ENCODE peak calls at places on chromosomes 12 and 14, in ten cellular contexts. One of them, this sample, is unnamed.

GRCh38 chr12:113533842-113534375 is 62.2 kb upstream of the LHX5 start:
- DNase-seq in heart left ventricle: no peak
- DNase-seq in upper lobe of right lung: no peak
- DNase-seq in right lobe of liver: no peak
- DNase-seq in CD8-positive, alpha-beta memory T cell: no peak
- DNase-seq in HCT116: no peak
- DNase-seq in left lung: no peak
- DNase-seq in WERI-Rb-1: no peak
- DNase-seq in pancreas: no peak
- DNase-seq in stomach: no peak
- DNase-seq in this sample: no peak

GRCh38 chr12:11876301-11876700 is 194.4 kb upstream of the BCL2L14 start:
- DNase-seq in stomach: no peak
- DNase-seq in HCT116: no peak
- DNase-seq in WERI-Rb-1: no peak
- DNase-seq in left lung: no peak
- DNase-seq in right lobe of liver: no peak
- DNase-seq in heart left ventricle: no peak
- DNase-seq in pancreas: no peak
- DNase-seq in CD8-positive, alpha-beta memory T cell: no peak
- DNase-seq in upper lobe of right lung: no peak
- DNase-seq in this sample: no peak

GRCh38 chr12:24742378-24742777 is 206.5 kb downstream of the BCAT1 start:
- DNase-seq in WERI-Rb-1: no peak
- DNase-seq in right lobe of liver: no peak
- DNase-seq in stomach: no peak
- DNase-seq in upper lobe of right lung: no peak
- DNase-seq in pancreas: no peak
- DNase-seq in CD8-positive, alpha-beta memory T cell: no peak
- DNase-seq in heart left ventricle: peak; percentile 49
- DNase-seq in left lung: peak; percentile 64
- DNase-seq in HCT116: no peak
- DNase-seq in this sample: peak; percentile 64

GRCh38 chr12:9813821-9814798 is 13.2 kb upstream of the KLRF1 start:
- DNase-seq in pancreas: peak; percentile 86
- DNase-seq in WERI-Rb-1: peak; percentile 87
- DNase-seq in HCT116: peak; percentile 13
- DNase-seq in stomach: peak; percentile 79
- DNase-seq in CD8-positive, alpha-beta memory T cell: peak; percentile 92
- DNase-seq in upper lobe of right lung: peak; percentile 91
- DNase-seq in right lobe of liver: peak; percentile 81
- DNase-seq in left lung: peak; percentile 86
- DNase-seq in heart left ventricle: peak; percentile 69
- DNase-seq in this sample: peak; percentile 83

GRCh38 chr14:42140831-42141279 is 534.2 kb downstream of the LRFN5 start:
- DNase-seq in left lung: no peak
- DNase-seq in CD8-positive, alpha-beta memory T cell: no peak
- DNase-seq in stomach: no peak
- DNase-seq in HCT116: no peak
- DNase-seq in pancreas: no peak
- DNase-seq in WERI-Rb-1: no peak
- DNase-seq in heart left ventricle: no peak
- DNase-seq in upper lobe of right lung: no peak
- DNase-seq in right lobe of liver: no peak
- DNase-seq in this sample: no peak

GRCh38 chr12:62656576-62657362 is 190.1 kb downstream of the MON2 start:
- DNase-seq in right lobe of liver: no peak
- DNase-seq in WERI-Rb-1: no peak
- DNase-seq in stomach: no peak
- DNase-seq in HCT116: no peak
- DNase-seq in pancreas: no peak
- DNase-seq in left lung: no peak
- DNase-seq in CD8-positive, alpha-beta memory T cell: no peak
- DNase-seq in upper lobe of right lung: no peak
- DNase-seq in heart left ventricle: no peak
- DNase-seq in this sample: no peak

GRCh38 chr12:115569694-115570093 is 707.8 kb downstream of the MED13L start:
- DNase-seq in CD8-positive, alpha-beta memory T cell: no peak
- DNase-seq in right lobe of liver: no peak
- DNase-seq in stomach: no peak
- DNase-seq in heart left ventricle: no peak
- DNase-seq in left lung: no peak
- DNase-seq in pancreas: no peak
- DNase-seq in upper lobe of right lung: no peak
- DNase-seq in HCT116: no peak
- DNase-seq in WERI-Rb-1: peak; percentile 47
- DNase-seq in this sample: no peak

GRCh38 chr14:100474176-100474575 is 113.0 kb downstream of the BEGAIN start:
- DNase-seq in left lung: no peak
- DNase-seq in right lobe of liver: no peak
- DNase-seq in upper lobe of right lung: no peak
- DNase-seq in stomach: no peak
- DNase-seq in heart left ventricle: no peak
- DNase-seq in pancreas: no peak
- DNase-seq in HCT116: no peak
- DNase-seq in WERI-Rb-1: no peak
- DNase-seq in CD8-positive, alpha-beta memory T cell: no peak
- DNase-seq in this sample: no peak

GRCh38 chr14:68268197-68268596 is 448.6 kb downstream of the RAD51B start:
- DNase-seq in upper lobe of right lung: no peak
- DNase-seq in heart left ventricle: no peak
- DNase-seq in stomach: no peak
- DNase-seq in WERI-Rb-1: no peak
- DNase-seq in CD8-positive, alpha-beta memory T cell: no peak
- DNase-seq in right lobe of liver: no peak
- DNase-seq in pancreas: no peak
- DNase-seq in HCT116: no peak
- DNase-seq in left lung: no peak
- DNase-seq in this sample: no peak

GRCh38 chr14:59239030-59239429 is 50.6 kb downstream of the DAAM1 start:
- DNase-seq in stomach: no peak
- DNase-seq in upper lobe of right lung: no peak
- DNase-seq in HCT116: no peak
- DNase-seq in pancreas: no peak
- DNase-seq in heart left ventricle: no peak
- DNase-seq in right lobe of liver: no peak
- DNase-seq in WERI-Rb-1: no peak
- DNase-seq in left lung: no peak
- DNase-seq in CD8-positive, alpha-beta memory T cell: no peak
- DNase-seq in this sample: no peak

GRCh38 chr12:64663019-64663418 is 52.7 kb downstream of the RASSF3 start:
- DNase-seq in CD8-positive, alpha-beta memory T cell: no peak
- DNase-seq in right lobe of liver: no peak
- DNase-seq in WERI-Rb-1: no peak
- DNase-seq in left lung: no peak
- DNase-seq in pancreas: no peak
- DNase-seq in HCT116: no peak
- DNase-seq in stomach: no peak
- DNase-seq in upper lobe of right lung: no peak
- DNase-seq in heart left ventricle: no peak
- DNase-seq in this sample: no peak

GRCh38 chr14:51328942-51329350 is 88.9 kb downstream of the TMX1 start:
- DNase-seq in heart left ventricle: no peak
- DNase-seq in HCT116: no peak
- DNase-seq in stomach: no peak
- DNase-seq in upper lobe of right lung: no peak
- DNase-seq in CD8-positive, alpha-beta memory T cell: no peak
- DNase-seq in right lobe of liver: no peak
- DNase-seq in pancreas: no peak
- DNase-seq in left lung: no peak
- DNase-seq in WERI-Rb-1: no peak
- DNase-seq in this sample: no peak

GRCh38 chr14:72565917-72566316 is 328.0 kb downstream of the DPF3 start:
- DNase-seq in WERI-Rb-1: no peak
- DNase-seq in stomach: no peak
- DNase-seq in pancreas: no peak
- DNase-seq in HCT116: no peak
- DNase-seq in right lobe of liver: no peak
- DNase-seq in upper lobe of right lung: no peak
- DNase-seq in heart left ventricle: no peak
- DNase-seq in CD8-positive, alpha-beta memory T cell: no peak
- DNase-seq in left lung: no peak
- DNase-seq in this sample: no peak

GRCh38 chr14:88411039-88411438 is 25.6 kb downstream of the SPATA7 start:
- DNase-seq in upper lobe of right lung: no peak
- DNase-seq in left lung: peak; percentile 44
- DNase-seq in CD8-positive, alpha-beta memory T cell: no peak
- DNase-seq in WERI-Rb-1: no peak
- DNase-seq in stomach: no peak
- DNase-seq in HCT116: no peak
- DNase-seq in right lobe of liver: no peak
- DNase-seq in heart left ventricle: no peak
- DNase-seq in pancreas: no peak
- DNase-seq in this sample: no peak

GRCh38 chr12:78101181-78101876 is 270.6 kb downstream of the NAV3 start:
- DNase-seq in left lung: no peak
- DNase-seq in HCT116: no peak
- DNase-seq in CD8-positive, alpha-beta memory T cell: no peak
- DNase-seq in right lobe of liver: no peak
- DNase-seq in stomach: no peak
- DNase-seq in heart left ventricle: no peak
- DNase-seq in upper lobe of right lung: no peak
- DNase-seq in pancreas: no peak
- DNase-seq in WERI-Rb-1: no peak
- DNase-seq in this sample: no peak

DNA sequence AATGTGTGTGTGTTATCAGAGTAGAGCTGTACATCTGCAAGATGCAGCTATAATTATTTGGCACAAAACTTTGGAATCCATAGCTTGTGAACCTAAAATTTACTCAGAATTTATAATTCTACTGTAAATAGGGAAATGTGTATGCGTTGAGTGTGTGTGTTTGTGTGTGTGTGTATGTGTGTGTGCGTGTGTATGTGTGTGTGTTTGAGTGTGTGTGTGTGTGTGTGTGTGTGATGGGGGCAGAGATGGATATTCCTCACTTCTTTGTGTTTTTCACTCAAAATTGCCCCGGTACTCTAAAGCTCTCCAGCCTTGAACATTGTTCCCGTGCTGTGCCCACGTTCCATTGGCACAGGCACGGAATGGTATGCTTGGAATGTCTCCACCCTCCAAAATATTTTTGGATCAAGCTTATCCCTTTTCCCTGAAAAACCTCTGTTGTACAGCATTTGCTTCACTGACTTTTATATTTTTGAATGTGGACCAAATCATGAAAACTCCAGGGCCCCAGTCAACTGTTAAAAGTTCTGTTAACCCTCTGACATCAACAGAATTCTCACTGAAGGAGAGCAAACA is 150.3 kb upstream of the BMP4 start:
- DNase-seq in upper lobe of right lung: no peak
- DNase-seq in CD8-positive, alpha-beta memory T cell: no peak
- DNase-seq in heart left ventricle: no peak
- DNase-seq in HCT116: no peak
- DNase-seq in right lobe of liver: no peak
- DNase-seq in left lung: no peak
- DNase-seq in pancreas: no peak
- DNase-seq in stomach: no peak
- DNase-seq in WERI-Rb-1: no peak
- DNase-seq in this sample: no peak
- H3K27ac ChIP-seq in upper lobe of right lung: peak overlapping the region; percentile 39
- H3K27ac ChIP-seq in CD8-positive, alpha-beta memory T cell: no peak overlapping the region
- H3K27ac ChIP-seq in heart left ventricle: no peak overlapping the region
- H3K27ac ChIP-seq in HCT116: peak overlapping the region; percentile 84
- H3K27ac ChIP-seq in right lobe of liver: no peak overlapping the region
- H3K27ac ChIP-seq in left lung: peak overlapping the region; percentile 22
- H3K27ac ChIP-seq in pancreas: no peak overlapping the region
- H3K27ac ChIP-seq in stomach: peak overlapping the region; percentile 35
- H3K27ac ChIP-seq in WERI-Rb-1: no peak overlapping the region
- H3K27ac ChIP-seq in this sample: peak overlapping the region; percentile 58

DNA sequence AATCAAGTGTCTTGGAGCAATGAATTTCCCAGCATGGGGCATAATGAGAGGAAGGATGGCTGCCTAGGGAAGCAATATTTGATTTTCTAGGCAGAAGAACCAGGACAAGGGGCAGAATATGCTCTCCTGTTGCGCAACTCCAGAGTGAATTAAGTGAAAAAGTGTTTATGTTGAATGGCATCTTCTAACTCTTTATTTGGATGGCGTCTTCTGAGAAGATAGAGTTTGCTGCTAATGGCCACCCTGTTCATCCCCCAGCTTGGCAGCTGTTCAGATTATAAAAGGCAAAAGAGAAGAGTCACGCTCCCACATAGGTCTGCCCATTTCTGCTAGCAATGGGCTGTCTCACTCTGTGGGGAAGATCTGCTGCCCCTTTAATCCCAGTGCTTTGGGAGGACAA is 1278.1 kb downstream of the AACS start:
- DNase-seq in pancreas: no peak
- DNase-seq in upper lobe of right lung: no peak
- DNase-seq in left lung: no peak
- DNase-seq in WERI-Rb-1: no peak
- DNase-seq in right lobe of liver: no peak
- DNase-seq in heart left ventricle: no peak
- DNase-seq in HCT116: no peak
- DNase-seq in CD8-positive, alpha-beta memory T cell: no peak
- DNase-seq in stomach: no peak
- DNase-seq in this sample: no peak
- H3K36me3 ChIP-seq in pancreas: no peaks in the 10 kb centered on the region
- H3K36me3 ChIP-seq in upper lobe of right lung: no peaks in the 10 kb centered on the region
- H3K36me3 ChIP-seq in left lung: no peaks in the 10 kb centered on the region
- H3K36me3 ChIP-seq in WERI-Rb-1: no peaks in the 10 kb centered on the region
- H3K36me3 ChIP-seq in right lobe of liver: no peaks in the 10 kb centered on the region
- H3K36me3 ChIP-seq in heart left ventricle: no peaks in the 10 kb centered on the region
- H3K36me3 ChIP-seq in HCT116: no peaks in the 10 kb centered on the region
- H3K36me3 ChIP-seq in CD8-positive, alpha-beta memory T cell: no peaks in the 10 kb centered on the region
- H3K36me3 ChIP-seq in stomach: no peaks in the 10 kb centered on the region
- H3K36me3 ChIP-seq in this sample: no peaks in the 10 kb centered on the region

GRCh38 chr12:132621657-132622435 is 3.3 kb downstream of the P2RX2 start:
- DNase-seq in heart left ventricle: no peak
- DNase-seq in left lung: no peak
- DNase-seq in right lobe of liver: no peak
- DNase-seq in WERI-Rb-1: no peak
- DNase-seq in HCT116: no peak
- DNase-seq in pancreas: no peak
- DNase-seq in CD8-positive, alpha-beta memory T cell: peak; percentile 26
- DNase-seq in upper lobe of right lung: no peak
- DNase-seq in stomach: no peak
- DNase-seq in this sample: no peak
- H3K27ac ChIP-seq in heart left ventricle: no peak overlapping the region
- H3K27ac ChIP-seq in left lung: no peak overlapping the region
- H3K27ac ChIP-seq in right lobe of liver: no peak overlapping the region
- H3K27ac ChIP-seq in WERI-Rb-1: no peak overlapping the region
- H3K27ac ChIP-seq in HCT116: no peak overlapping the region
- H3K27ac ChIP-seq in pancreas: no peak overlapping the region
- H3K27ac ChIP-seq in CD8-positive, alpha-beta memory T cell: no peak overlapping the region
- H3K27ac ChIP-seq in upper lobe of right lung: peak overlapping the region; percentile 51
- H3K27ac ChIP-seq in stomach: no peak overlapping the region
- H3K27ac ChIP-seq in this sample: no peak overlapping the region

DNA sequence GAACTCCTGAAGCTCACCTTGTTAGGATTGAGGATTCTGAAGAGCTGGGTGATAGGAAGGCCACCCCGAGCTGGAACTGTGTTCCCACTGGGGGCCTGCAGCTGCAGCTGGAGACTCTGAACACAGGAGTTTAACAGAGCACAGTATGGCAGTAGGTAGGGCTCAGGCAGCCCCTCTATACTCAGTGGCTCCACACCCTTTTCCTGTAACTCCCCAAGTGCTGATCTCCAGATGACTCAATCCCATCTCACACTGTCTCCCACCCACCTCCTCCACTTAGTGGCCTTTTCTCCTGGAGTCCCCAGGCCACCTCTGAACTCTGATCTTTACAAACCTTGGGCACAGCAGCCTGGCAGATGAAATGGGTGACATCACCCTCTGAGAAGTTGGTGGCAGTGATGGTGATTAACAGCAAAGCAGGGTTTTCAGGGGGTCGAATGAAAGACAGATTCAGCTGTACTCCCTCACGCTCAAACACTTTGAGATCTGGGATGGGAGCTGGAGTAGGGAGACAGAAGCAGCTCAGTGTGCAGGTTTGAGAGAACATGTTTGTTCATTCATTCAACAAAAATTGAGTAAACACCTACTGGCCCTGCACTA is 4.0 kb downstream of the THTPA start:
- DNase-seq in right lobe of liver: no peak
- DNase-seq in HCT116: no peak
- DNase-seq in heart left ventricle: no peak
- DNase-seq in upper lobe of right lung: no peak
- DNase-seq in stomach: no peak
- DNase-seq in WERI-Rb-1: no peak
- DNase-seq in CD8-positive, alpha-beta memory T cell: no peak
- DNase-seq in pancreas: no peak
- DNase-seq in left lung: no peak
- DNase-seq in this sample: no peak
- H3K36me3 ChIP-seq in right lobe of liver: peaks cover 18% of the 10 kb centered on the region
- H3K36me3 ChIP-seq in HCT116: peaks cover 16% of the 10 kb centered on the region
- H3K36me3 ChIP-seq in heart left ventricle: peaks cover 26% of the 10 kb centered on the region
- H3K36me3 ChIP-seq in upper lobe of right lung: peaks cover 53% of the 10 kb centered on the region
- H3K36me3 ChIP-seq in stomach: peaks cover 43% of the 10 kb centered on the region
- H3K36me3 ChIP-seq in WERI-Rb-1: peaks cover 51% of the 10 kb centered on the region
- H3K36me3 ChIP-seq in CD8-positive, alpha-beta memory T cell: peaks cover 43% of the 10 kb centered on the region
- H3K36me3 ChIP-seq in pancreas: no peaks in the 10 kb centered on the region
- H3K36me3 ChIP-seq in left lung: no peaks in the 10 kb centered on the region
- H3K36me3 ChIP-seq in this sample: peaks cover 60% of the 10 kb centered on the region

This sample was measured in tibial artery.